ENCODE peak calls at places on chromosomes 5 and 9, in seven cellular contexts. E is NAMALWA; A is cardiac muscle cell; B is effector memory CD4-positive, alpha-beta T cell; G is lower leg skin; D is RPMI7951; V is AG10803. Q is an unnamed sample.

GRCh38 chr5:74299833-74300232 is 340.7 kb downstream of the ENC1 start:
- DNase-seq in E (no peak), A (no peak), B (no peak), G (no peak), D (no peak), V (no peak), Q (no peak)

GRCh38 chr5:60514152-60514551 is 185.8 kb downstream of the DEPDC1B start:
- DNase-seq in E (no peak), A (no peak), B (no peak), G (no peak), D (no peak), V (no peak), Q (no peak)

GRCh38 chr9:126301985-126302603 is 24.5 kb upstream of the MVB12B start:
- DNase-seq in E (peak), A (peak), B (peak), G (peak), D (peak), V (peak), Q (peak)

GRCh38 chr9:18638448-18639249 is 164.7 kb downstream of the ADAMTSL1 start:
- DNase-seq in E (no peak), A (no peak), B (no peak), G (no peak), D (no peak), V (peak), Q (no peak)

GRCh38 chr5:60295423-60295822 is 401.9 kb upstream of the PDE4D start:
- DNase-seq in E (peak), A (peak), B (no peak), G (no peak), D (peak), V (peak), Q (peak)

GRCh38 chr9:78366827-78367226 is 69.9 kb downstream of the PSAT1 start:
- DNase-seq in E (no peak), A (no peak), B (no peak), G (no peak), D (no peak), V (no peak), Q (no peak)

GRCh38 chr5:141978389-141978788 is 9.5 kb downstream of the RNF14 start:
- DNase-seq in E (no peak), A (no peak), B (no peak), G (no peak), D (no peak), V (no peak), Q (no peak)

GRCh38 chr9:76433851-76434250 is 25.1 kb upstream of the GCNT1 start:
- DNase-seq in E (no peak), A (no peak), B (no peak), G (no peak), D (peak), V (peak), Q (no peak)

GRCh38 chr9:124011460-124012301 is at the start of gene LHX2:
- DNase-seq in E (no peak), A (peak), B (no peak), G (no peak), D (peak), V (peak), Q (no peak)

GRCh38 chr5:95261369-95262175 is 23.3 kb downstream of the MCTP1 start:
- DNase-seq in E (peak), A (peak), B (no peak), G (no peak), D (peak), V (peak), Q (no peak)

GRCh38 chr5:151134228-151134627 is 23.4 kb downstream of the ANXA6 start:
- DNase-seq in E (no peak), A (no peak), B (no peak), G (no peak), D (no peak), V (no peak), Q (no peak)

GRCh38 chr9:93665566-93666278 is 89.3 kb downstream of the PHF2 start:
- DNase-seq in E (no peak), A (no peak), B (no peak), G (no peak), D (no peak), V (no peak), Q (no peak)

GRCh38 chr9:2623866-2624682 is 2.5 kb downstream of the VLDLR start:
- DNase-seq in E (no peak), A (no peak), B (no peak), G (no peak), D (no peak), V (no peak), Q (no peak)

GRCh38 chr5:1545798-1546355 is 22.1 kb upstream of the LPCAT1 start:
- DNase-seq in E (peak), A (no peak), B (no peak), G (peak), D (no peak), V (no peak), Q (no peak)

GRCh38 chr5:177440990-177441780 is 5.4 kb upstream of the PRR7 start:
- DNase-seq in E (no peak), A (no peak), B (no peak), G (no peak), D (no peak), V (no peak), Q (no peak)

GRCh38 chr5:40681351-40682311 is 1.9 kb downstream of the PTGER4 start:
- DNase-seq in E (peak), A (peak), B (no peak), G (no peak), D (no peak), V (peak), Q (peak)

GRCh38 chr9:3931996-3932906 is 367.6 kb downstream of the GLIS3 start:
- DNase-seq in E (no peak), A (no peak), B (no peak), G (no peak), D (peak), V (peak), Q (no peak)

GRCh38 chr5:89615839-89616518 is 733.0 kb upstream of the MEF2C start:
- DNase-seq in E (no peak), A (no peak), B (no peak), G (no peak), D (no peak), V (no peak), Q (no peak)